ENCODE peak calls at places on chromosomes 11 and 22, in four cellular contexts. E, K, F and L are unnamed samples.
A peak's percentile ranks its signal among the peaks of the same experiment; 100 is the strongest.

GRCh38 chr11:102421262-102421661 is 31.3 kb downstream of the TMEM123 start:
- DNase-seq in K (no peak), F (no peak), E (no peak), L (no peak)

GRCh38 chr11:34558673-34559072 is 45.1 kb upstream of the ELF5 start:
- DNase-seq in E (no peak), F (no peak), K (no peak), L (no peak)

GRCh38 chr11:27234043-27234668 is 128.9 kb downstream of the CCDC34 start:
- DNase-seq in F (no peak), K (no peak), E (peak; percentile 69), L (peak; percentile 51)

GRCh38 chr11:112033902-112034301 is 8.7 kb downstream of the DLAT start:
- DNase-seq in F (no peak), K (no peak), E (no peak), L (no peak)

GRCh38 chr11:60121259-60121658 is 32.8 kb downstream of the MS4A2 start:
- DNase-seq in E (peak; percentile 48), K (no peak), F (no peak), L (no peak)

GRCh38 chr11:14907411-14908213 is 15.6 kb upstream of the CYP2R1 start:
- DNase-seq in E (peak; percentile 89), K (peak; percentile 87), F (peak; percentile 88), L (no peak)

GRCh38 chr11:75170463-75171201 is 19.7 kb downstream of the SLCO2B1 start:
- DNase-seq in F (no peak), K (no peak), E (no peak), L (no peak)

GRCh38 chr11:106872246-106872645 is 146.0 kb downstream of the GUCY1A2 start:
- DNase-seq in F (no peak), E (no peak), K (no peak), L (no peak)

GRCh38 chr22:39311592-39312400 is 7.6 kb downstream of the RPL3 start:
- DNase-seq in K (no peak), F (no peak), E (no peak), L (no peak)

GRCh38 chr11:102513869-102514268 is 16.7 kb downstream of the MMP7 start:
- DNase-seq in E (peak; percentile 35), K (no peak), F (peak; percentile 21), L (no peak)

GRCh38 chr22:44850946-44851345 is 98.6 kb downstream of the ARHGAP8 start:
- DNase-seq in F (no peak), K (no peak), E (no peak), L (no peak)

GRCh38 chr11:20049231-20049630 is 111.0 kb downstream of the DBX1 start:
- DNase-seq in F (no peak), E (no peak), K (no peak), L (no peak)

GRCh38 chr11:65225284-65226102 is 36.3 kb upstream of the POLA2 start:
- DNase-seq in E (peak; percentile 58), F (peak; percentile 67), K (peak; percentile 35), L (peak; percentile 63)

GRCh38 chr11:74532496-74533246 is 39.1 kb upstream of the LIPT2 start:
- DNase-seq in K (no peak), E (peak; percentile 76), F (no peak), L (no peak)

GRCh38 chr11:25065711-25066110 is 568.9 kb downstream of the LUZP2 start:
- DNase-seq in E (no peak), K (no peak), F (no peak), L (no peak)